ENCODE peak calls at places on chromosomes 16 and 17, in seven cellular contexts. B is body of pancreas; I is CD4-positive, alpha-beta memory T cell; G is mesenchymal stem cell; C is PC-3; A is fibroblast of lung; F is neural progenitor cell. Z is an unnamed sample.
A peak's percentile ranks its signal among the peaks of the same experiment; 100 is the strongest.

GRCh38 chr17:57644311-57644710 is 100.8 kb downstream of the CCDC182 start:
- DNase-seq in B (no peak), I (no peak), G (no peak), C (no peak), A (no peak), F (no peak), Z (no peak)

GRCh38 chr17:69336580-69336979 is 9.6 kb upstream of the ABCA5 start:
- DNase-seq in B (no peak), I (no peak), G (no peak), C (peak; percentile 33), A (no peak), F (no peak), Z (no peak)

GRCh38 chr17:40850287-40850972 is 16.6 kb downstream of the KRT12 start:
- DNase-seq in B (no peak), I (no peak), G (peak; percentile 55), C (peak; percentile 51), A (no peak), F (no peak), Z (no peak)

GRCh38 chr17:73645050-73645871 is 1.0 kb upstream of the SDK2 start:
- DNase-seq in B (no peak), I (no peak), G (peak; percentile 24), C (no peak), A (peak; percentile 59), F (peak; percentile 94), Z (no peak)

GRCh38 chr17:72715906-72716572 is 376.4 kb downstream of the SLC39A11 start:
- DNase-seq in B (peak; percentile 55), I (no peak), G (peak; percentile 97), C (peak; percentile 99), A (peak; percentile 97), F (no peak), Z (no peak)

GRCh38 chr17:17122781-17123483 is 80.7 kb downstream of the MPRIP start:
- DNase-seq in B (no peak), I (no peak), G (no peak), C (no peak), A (no peak), F (no peak), Z (no peak)

GRCh38 chr17:36542755-36543154 is 2.0 kb upstream of the GGNBP2 start:
- DNase-seq in B (no peak), I (no peak), G (no peak), C (no peak), A (no peak), F (no peak), Z (no peak)

GRCh38 chr16:68732068-68732680 is 4.9 kb upstream of the CDH1 start:
- DNase-seq in B (peak; percentile 87), I (no peak), G (no peak), C (peak; percentile 50), A (peak; percentile 36), F (peak; percentile 30), Z (no peak)

GRCh38 chr17:8175795-8176196 is 384 bp downstream of the TMEM107 start:
- DNase-seq in B (no peak), I (no peak), G (no peak), C (no peak), A (no peak), F (no peak), Z (no peak)

GRCh38 chr17:44914698-44915271 is 515 bp downstream of the GFAP start:
- DNase-seq in B (no peak), I (no peak), G (no peak), C (no peak), A (no peak), F (no peak), Z (no peak)

GRCh38 chr16:72286936-72287620 is 115.1 kb upstream of the PMFBP1 start:
- DNase-seq in B (no peak), I (no peak), G (no peak), C (no peak), A (no peak), F (no peak), Z (no peak)

GRCh38 chr17:33017366-33017765 is 25.7 kb downstream of the SPACA3 start:
- DNase-seq in B (no peak), I (no peak), G (no peak), C (no peak), A (no peak), F (no peak), Z (no peak)

GRCh38 chr17:6323626-6324356 is 111.1 kb downstream of the AIPL1 start:
- DNase-seq in B (peak; percentile 4), I (no peak), G (no peak), C (peak; percentile 23), A (no peak), F (no peak), Z (no peak)

GRCh38 chr16:85235988-85236831 is 123.9 kb upstream of the CIBAR2 start:
- DNase-seq in B (no peak), I (no peak), G (peak; percentile 67), C (no peak), A (peak; percentile 52), F (no peak), Z (no peak)

GRCh38 chr17:19771971-19772630 is 24.0 kb upstream of the ALDH3A1 start:
- DNase-seq in B (no peak), I (peak; percentile 79), G (no peak), C (no peak), A (no peak), F (no peak), Z (peak; percentile 73)

GRCh38 chr16:29230671-29231091 is 175.8 kb downstream of the NPIPB11 start:
- DNase-seq in B (no peak), I (no peak), G (no peak), C (no peak), A (peak; percentile 41), F (peak; percentile 66), Z (no peak)

GRCh38 chr17:77666881-77667395 is 291.6 kb upstream of the TNRC6C start:
- DNase-seq in B (no peak), I (peak; percentile 89), G (no peak), C (no peak), A (no peak), F (no peak), Z (peak; percentile 91)

GRCh38 chr17:45345246-45345553 is 28.4 kb upstream of the MAP3K14 start:
- DNase-seq in B (no peak), I (no peak), G (no peak), C (no peak), A (no peak), F (no peak), Z (no peak)

GRCh38 chr16:71894229-71894920 is 956 bp upstream of the IST1 start:
- DNase-seq in B (peak; percentile 64), I (peak; percentile 60), G (peak; percentile 86), C (peak; percentile 59), A (peak; percentile 68), F (peak; percentile 79), Z (peak; percentile 37)

GRCh38 chr16:86930001-86930400 is 351.7 kb downstream of the FOXL1 start:
- DNase-seq in B (no peak), I (no peak), G (no peak), C (no peak), A (peak; percentile 32), F (no peak), Z (no peak)

DNA sequence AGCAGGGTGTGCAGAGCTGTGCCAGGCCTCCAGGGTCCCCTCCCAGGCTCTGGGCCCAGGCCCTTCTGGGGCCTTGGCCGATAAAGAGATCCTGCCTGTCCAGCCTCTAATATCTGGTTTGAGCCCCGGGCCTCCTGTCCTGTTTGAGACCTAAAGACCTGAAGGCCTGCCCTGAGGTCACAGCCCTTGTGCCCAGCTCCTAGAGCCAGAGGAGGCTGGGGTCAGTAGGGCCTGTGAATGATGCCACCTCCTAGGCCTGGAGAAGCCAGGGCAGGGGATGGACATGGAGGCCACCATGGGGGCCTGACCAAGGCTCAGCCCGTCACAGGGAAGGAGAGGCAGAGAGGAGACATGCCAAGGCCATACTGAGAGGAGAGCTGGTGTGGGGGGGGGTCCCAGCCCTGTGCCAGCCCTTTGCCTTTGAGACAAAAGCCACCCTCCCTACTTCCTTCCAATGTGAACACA is 7.4 kb downstream of the KCNH6 start:
- DNase-seq in B (no peak), I (no peak), G (no peak), C (no peak), A (no peak), F (no peak), Z (no peak)
- H3K4me3 ChIP-seq in B (no peak overlapping the region), I (no peak overlapping the region), G (no peak overlapping the region), C (no peak overlapping the region), A (no peak overlapping the region), F (no peak overlapping the region), Z (no peak overlapping the region)

GRCh38 chr17:74861554-74862107 is 1.9 kb upstream of the GRIN2C start:
- DNase-seq in B (no peak), I (no peak), G (no peak), C (no peak), A (no peak), F (no peak), Z (no peak)
- H3K4me3 ChIP-seq in B (no peak overlapping the region), I (no peak overlapping the region), G (no peak overlapping the region), C (no peak overlapping the region), A (no peak overlapping the region), F (peak overlapping the region; percentile 21), Z (no peak overlapping the region)

DNA sequence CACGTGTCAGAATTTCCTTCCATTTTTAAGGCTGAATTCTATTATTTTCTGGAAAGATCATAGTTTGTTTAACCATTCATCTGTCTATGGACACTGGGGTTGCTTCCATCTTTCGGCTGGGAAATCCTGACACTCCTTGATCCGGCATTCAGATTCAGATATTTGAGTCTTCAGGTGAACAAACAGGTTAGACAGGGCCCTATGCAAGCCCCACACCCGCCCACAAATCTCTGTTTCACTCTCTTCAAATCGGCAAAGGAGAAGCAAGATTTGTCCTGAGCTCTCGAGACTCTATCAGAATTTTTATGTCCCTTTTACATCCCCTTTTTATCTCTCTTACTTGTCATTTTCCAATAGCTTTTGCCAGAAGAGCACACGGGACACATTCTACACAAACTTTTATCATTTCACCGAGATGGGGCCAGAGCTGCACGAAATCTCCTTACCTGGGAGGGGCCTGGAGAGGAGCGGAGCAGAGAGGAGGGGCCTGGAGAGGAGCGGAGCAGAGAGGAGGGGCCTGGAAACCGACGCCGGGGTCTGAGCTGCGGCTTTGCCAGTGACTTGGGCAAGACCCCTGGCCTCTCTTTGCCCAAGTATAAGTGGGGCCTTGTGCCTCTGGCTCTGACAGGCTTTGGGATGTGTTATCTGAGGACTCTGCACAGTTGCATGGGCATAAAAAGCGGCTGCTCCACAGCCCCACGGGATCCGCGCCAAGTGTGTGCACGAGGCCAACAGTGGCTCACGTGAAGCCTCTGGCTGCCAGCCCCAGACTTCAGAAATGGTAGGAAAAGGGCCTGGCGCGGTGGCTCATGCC is 54.3 kb upstream of the RBFOX3 start:
- DNase-seq in B (peak; percentile 86), I (no peak), G (no peak), C (peak; percentile 83), A (no peak), F (peak; percentile 58), Z (no peak)
- H3K4me3 ChIP-seq in B (no peak overlapping the region), I (no peak overlapping the region), G (no peak overlapping the region), C (peak overlapping the region; percentile 71), A (no peak overlapping the region), F (peak overlapping the region; percentile 25), Z (no peak overlapping the region)

DNA sequence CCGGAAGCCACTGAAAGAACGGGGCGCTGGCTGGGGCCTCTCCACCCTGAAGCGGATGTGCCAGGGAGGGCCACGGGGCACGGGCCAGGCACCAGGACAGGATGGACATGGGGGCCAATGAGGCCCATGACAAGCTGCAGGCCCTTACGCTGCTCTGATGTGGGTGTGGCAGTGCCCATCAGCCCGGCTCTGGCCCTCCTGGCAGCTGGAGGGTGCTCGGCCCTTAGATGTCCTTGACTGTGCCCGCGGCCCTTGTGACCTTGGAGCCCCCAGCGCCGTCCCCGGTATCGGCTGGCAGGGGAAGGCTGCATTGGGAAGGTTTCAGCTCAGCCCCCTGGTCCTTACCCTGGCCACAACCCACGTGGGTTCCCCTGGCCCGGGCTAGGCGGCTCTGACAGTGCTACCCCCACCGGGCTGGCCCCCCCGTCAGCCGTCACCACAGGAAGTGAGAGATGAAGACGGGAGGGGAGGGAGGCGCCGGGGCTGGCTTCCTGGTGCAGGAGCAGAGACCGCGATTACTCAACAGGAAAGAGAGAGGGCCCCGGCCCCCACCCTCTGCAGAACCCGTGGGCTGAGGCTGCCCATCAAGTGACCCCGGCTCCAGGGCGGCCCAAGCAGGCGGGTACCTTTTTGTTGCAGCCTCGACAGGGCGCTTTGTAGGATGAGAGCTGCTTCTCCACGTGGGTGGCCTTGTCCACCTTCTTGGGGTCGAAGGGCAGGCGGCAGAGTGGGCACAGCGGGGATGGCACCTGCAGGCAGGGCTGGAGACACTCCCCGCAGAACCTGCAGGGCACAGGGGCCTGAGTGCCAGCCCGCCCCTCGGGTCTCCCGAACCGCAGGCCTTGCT is 5.3 kb downstream of the RNF166 start:
- DNase-seq in B (peak; percentile 89), I (peak; percentile 99), G (peak; percentile 93), C (peak; percentile 72), A (peak; percentile 92), F (no peak), Z (peak; percentile 89)
- H3K4me3 ChIP-seq in B (no peak overlapping the region), I (peak overlapping the region; percentile 78), G (no peak overlapping the region), C (no peak overlapping the region), A (no peak overlapping the region), F (no peak overlapping the region), Z (peak overlapping the region; percentile 64)